ENCODE peak calls at places on chromosomes 3 and 15, in ten cellular contexts. Q is left ventricle myocardium inferior; Z is GM12865; O is cardiac muscle cell; R is NCI-H1105 treated with DMSO at 0.1 percent for 48 hours; C is AG10803; T is sigmoid colon; H is activated T-cell treated with anti-CD3 and anti-CD28 coated beads for 48 hours; K is neural crest cell; X is CD8-positive, alpha-beta memory T cell. V is an unnamed sample.

GRCh38 chr15:71221417-71221816 is 106.1 kb downstream of the THSD4 start:
- DNase-seq in Q (no peak), Z (no peak), O (no peak), R (no peak), C (no peak), T (no peak), H (no peak), K (no peak), X (no peak), V (no peak)

GRCh38 chr15:78422571-78423340 is 15.3 kb upstream of the IREB2 start:
- DNase-seq in Q (peak), Z (peak), O (peak), R (peak), C (peak), T (peak), H (peak), K (peak), X (peak), V (peak)

GRCh38 chr3:196192036-196193001 is 18.9 kb downstream of the ZDHHC19 start:
- DNase-seq in Q (peak), Z (peak), O (no peak), R (no peak), C (no peak), T (no peak), H (no peak), K (no peak), X (peak), V (peak)

GRCh38 chr3:190709351-190709773 is 153.1 kb downstream of the GMNC start:
- DNase-seq in Q (no peak), Z (no peak), O (no peak), R (no peak), C (peak), T (no peak), H (no peak), K (no peak), X (no peak), V (no peak)

GRCh38 chr3:192433704-192434103 is 293.6 kb downstream of the FGF12 start:
- DNase-seq in Q (no peak), Z (no peak), O (no peak), R (no peak), C (no peak), T (no peak), H (no peak), K (no peak), X (no peak), V (no peak)

GRCh38 chr3:41448396-41448795 is 249.1 kb downstream of the CTNNB1 start:
- DNase-seq in Q (no peak), Z (no peak), O (no peak), R (no peak), C (no peak), T (no peak), H (no peak), K (no peak), X (no peak), V (no peak)

GRCh38 chr3:79887203-79887602 is 119.4 kb upstream of the ROBO1 start:
- DNase-seq in Q (no peak), Z (no peak), O (no peak), R (no peak), C (no peak), T (no peak), H (no peak), K (no peak), X (no peak), V (no peak)

GRCh38 chr3:136456196-136456595 is 206.1 kb downstream of the PCCB start:
- DNase-seq in Q (no peak), Z (no peak), O (no peak), R (no peak), C (no peak), T (no peak), H (no peak), K (no peak), X (no peak), V (no peak)

GRCh38 chr3:197125601-197126000 is 96.0 kb upstream of the MELTF start:
- DNase-seq in Q (no peak), Z (no peak), O (no peak), R (no peak), C (peak), T (no peak), H (no peak), K (no peak), X (no peak), V (no peak)

GRCh38 chr15:80967451-80967850 is 22.2 kb downstream of the MESD start:
- DNase-seq in Q (no peak), Z (no peak), O (peak), R (no peak), C (peak), T (no peak), H (no peak), K (no peak), X (no peak), V (no peak)

GRCh38 chr15:58988011-58988785 is 735 bp downstream of the RNF111 start:
- DNase-seq in Q (peak), Z (peak), O (peak), R (peak), C (peak), T (peak), H (peak), K (peak), X (peak), V (peak)

GRCh38 chr15:42159381-42160015 is 3.1 kb upstream of the PLA2G4F start:
- DNase-seq in Q (peak), Z (no peak), O (peak), R (no peak), C (no peak), T (no peak), H (no peak), K (no peak), X (no peak), V (no peak)

V was measured in erythroblast.